ENCODE peak calls at places on chromosomes 4 and X, in seven cellular contexts. G, W, I, H, X, J and T are unnamed samples.

GRCh38 chrX:18390941-18391538 is 34.4 kb upstream of the CDKL5 start:
- ATAC-seq in H (no peak), W (no peak), G (no peak), X (no peak), J (no peak), I (peak), T (no peak)

GRCh38 chrX:154399527-154400368 is 1.6 kb downstream of the RPL10 start:
- ATAC-seq in X (no peak), H (no peak), W (no peak), I (no peak), G (no peak), J (no peak), T (no peak)

GRCh38 chr4:99815597-99816011 is 1.0 kb upstream of the DAPP1 start:
- ATAC-seq in H (peak), I (peak), W (peak), G (peak), X (no peak), J (peak), T (no peak)

GRCh38 chr4:183241771-183242170 is 78.3 kb downstream of the CLDN22 start:
- ATAC-seq in I (peak), J (no peak), H (no peak), G (no peak), X (no peak), W (no peak), T (no peak)

GRCh38 chr4:110753461-110753860 is 130.6 kb upstream of the PITX2 start:
- ATAC-seq in W (no peak), H (no peak), J (no peak), I (no peak), G (no peak), X (no peak), T (no peak)

GRCh38 chr4:122823476-122823875 is 3.2 kb upstream of the FGF2 start:
- ATAC-seq in G (no peak), J (no peak), I (no peak), W (no peak), H (no peak), X (no peak), T (no peak)

GRCh38 chrX:1466971-1467561 is 14.4 kb upstream of the ASMTL start:
- ATAC-seq in W (no peak), I (no peak), H (no peak), X (no peak), G (no peak), J (no peak), T (no peak)

GRCh38 chrX:776529-777230 is 146.1 kb downstream of the SHOX start:
- ATAC-seq in G (no peak), W (no peak), J (no peak), I (no peak), H (no peak), X (no peak), T (no peak)

GRCh38 chr4:165133150-165133549 is 20.5 kb upstream of the TMEM192 start:
- ATAC-seq in W (no peak), I (no peak), J (no peak), H (no peak), X (no peak), G (no peak), T (peak)

GRCh38 chr4:159111417-159111816 is 8.5 kb downstream of the RAPGEF2 start:
- ATAC-seq in G (no peak), W (no peak), X (no peak), I (no peak), J (no peak), H (no peak), T (no peak)

GRCh38 chrX:130715299-130715698 is 187.7 kb downstream of the ENOX2 start:
- ATAC-seq in W (no peak), X (no peak), J (no peak), H (no peak), I (no peak), G (no peak), T (no peak)

GRCh38 chr4:95142877-95143412 is 385.2 kb downstream of the BMPR1B start:
- ATAC-seq in H (no peak), I (no peak), X (no peak), J (no peak), W (no peak), G (no peak), T (no peak)

GRCh38 chrX:65933085-65933589 is 106.7 kb downstream of the VSIG4 start:
- ATAC-seq in J (peak), X (no peak), W (no peak), H (peak), I (peak), G (peak), T (no peak)

GRCh38 chr4:95590615-95591014 is 41.8 kb upstream of the UNC5C start:
- ATAC-seq in I (no peak), J (no peak), X (no peak), G (no peak), H (no peak), W (no peak), T (no peak)

GRCh38 chrX:118983513-118983912 is 9.1 kb downstream of the LONRF3 start:
- ATAC-seq in H (no peak), J (no peak), I (no peak), X (no peak), G (peak), W (no peak), T (no peak)

GRCh38 chr4:48271048-48271452 is 1.4 kb upstream of the TEC start:
- ATAC-seq in I (no peak), G (no peak), W (no peak), J (no peak), H (no peak), X (no peak), T (no peak)

GRCh38 chrX:1876041-1876440 is 261.2 kb downstream of the ASMT start:
- ATAC-seq in W (no peak), G (no peak), J (no peak), H (no peak), X (no peak), I (no peak), T (no peak)

GRCh38 chr4:104064650-104065577 is 345.1 kb upstream of the TACR3 start:
- ATAC-seq in I (peak), X (no peak), W (no peak), J (no peak), G (no peak), H (peak), T (no peak)

GRCh38 chr4:155773196-155773800 is 14.5 kb downstream of the GUCY1B1 start:
- ATAC-seq in I (no peak), J (no peak), X (no peak), G (no peak), H (no peak), W (no peak), T (no peak)

GRCh38 chr4:17722361-17722710 is 59.1 kb downstream of the FAM184B start:
- ATAC-seq in J (no peak), X (no peak), I (no peak), W (no peak), H (no peak), G (no peak), T (no peak)

GRCh38 chrX:20354505-20354904 is 87.8 kb upstream of the RPS6KA3 start:
- ATAC-seq in I (no peak), J (peak), W (peak), G (no peak), H (no peak), X (no peak), T (no peak)

GRCh38 chr4:110414590-110414989 is 61.4 kb upstream of the ENPEP start:
- ATAC-seq in I (no peak), W (no peak), J (no peak), G (no peak), H (no peak), X (no peak), T (no peak)

GRCh38 chrX:104795804-104796203 is 229.8 kb downstream of the IL1RAPL2 start:
- ATAC-seq in G (no peak), I (no peak), H (no peak), W (no peak), J (no peak), X (no peak), T (no peak)

GRCh38 chr4:98359646-98360045 is 98.5 kb downstream of the RAP1GDS1 start:
- ATAC-seq in H (no peak), X (no peak), I (no peak), W (no peak), J (no peak), G (no peak), T (no peak)

GRCh38 chr4:102639602-102640001 is 121.2 kb downstream of the MANBA start:
- ATAC-seq in X (no peak), J (peak), G (no peak), W (no peak), I (no peak), H (no peak), T (no peak)

GRCh38 chr4:115515379-115516171 is 402.2 kb upstream of the NDST4 start:
- ATAC-seq in H (no peak), W (no peak), X (no peak), J (no peak), G (no peak), I (no peak), T (no peak)

GRCh38 chrX:54044877-54045328 is 630 bp upstream of the PHF8 start:
- ATAC-seq in J (no peak), G (peak), I (no peak), X (peak), H (no peak), W (no peak), T (peak)